ENCODE peak calls at places on chromosomes 4 and X, in four cellular contexts. One of them, this sample, is unnamed. For H3K27me3, the result is how much of the 10 kb centered on the place peaks cover.

GRCh38 chrX:45697591-45697990 is 496.9 kb upstream of the DIPK2B start:
- DNase-seq in tibial nerve: no peak
- DNase-seq in CD4-positive, alpha-beta T cell: no peak
- DNase-seq in cardiac muscle cell: peak
- DNase-seq in this sample: no peak

GRCh38 chrX:12966151-12966550 is 8.8 kb upstream of the TMSB4X start:
- DNase-seq in tibial nerve: no peak
- DNase-seq in CD4-positive, alpha-beta T cell: no peak
- DNase-seq in cardiac muscle cell: no peak
- DNase-seq in this sample: no peak

GRCh38 chrX:100407147-100407783 is 2.8 kb downstream of the PCDH19 start:
- DNase-seq in tibial nerve: no peak
- DNase-seq in CD4-positive, alpha-beta T cell: no peak
- DNase-seq in cardiac muscle cell: no peak
- DNase-seq in this sample: no peak

GRCh38 chrX:118823263-118824172 is at the start of gene ZCCHC12:
- DNase-seq in tibial nerve: no peak
- DNase-seq in CD4-positive, alpha-beta T cell: peak
- DNase-seq in cardiac muscle cell: peak
- DNase-seq in this sample: no peak

GRCh38 chr4:40448875-40449274 is 113.7 kb downstream of the CHRNA9 start:
- DNase-seq in tibial nerve: no peak
- DNase-seq in CD4-positive, alpha-beta T cell: no peak
- DNase-seq in cardiac muscle cell: no peak
- DNase-seq in this sample: no peak

GRCh38 chrX:68942141-68942540 is 113.3 kb downstream of the EFNB1 start:
- DNase-seq in tibial nerve: no peak
- DNase-seq in CD4-positive, alpha-beta T cell: no peak
- DNase-seq in cardiac muscle cell: no peak
- DNase-seq in this sample: no peak

GRCh38 chr4:16995451-16995850 is 97.0 kb upstream of the LDB2 start:
- DNase-seq in tibial nerve: no peak
- DNase-seq in CD4-positive, alpha-beta T cell: no peak
- DNase-seq in cardiac muscle cell: peak
- DNase-seq in this sample: no peak

GRCh38 chrX:123603516-123603915 is 129.3 kb downstream of the THOC2 start:
- DNase-seq in tibial nerve: no peak
- DNase-seq in CD4-positive, alpha-beta T cell: no peak
- DNase-seq in cardiac muscle cell: no peak
- DNase-seq in this sample: no peak

GRCh38 chr4:128480945-128481344 is 193.3 kb upstream of the PGRMC2 start:
- DNase-seq in tibial nerve: no peak
- DNase-seq in CD4-positive, alpha-beta T cell: no peak
- DNase-seq in cardiac muscle cell: no peak
- DNase-seq in this sample: no peak

GRCh38 chr4:173370130-173370476 is 651 bp upstream of the SAP30 start:
- DNase-seq in tibial nerve: peak
- DNase-seq in CD4-positive, alpha-beta T cell: peak
- DNase-seq in cardiac muscle cell: no peak
- DNase-seq in this sample: no peak

GRCh38 chrX:109940411-109940810 is 62.5 kb upstream of the TMEM164 start:
- DNase-seq in tibial nerve: no peak
- DNase-seq in CD4-positive, alpha-beta T cell: no peak
- DNase-seq in cardiac muscle cell: no peak
- DNase-seq in this sample: no peak

GRCh38 chr4:1459081-1459480 is 52.8 kb upstream of the NKX1-1 start:
- DNase-seq in tibial nerve: no peak
- DNase-seq in CD4-positive, alpha-beta T cell: no peak
- DNase-seq in cardiac muscle cell: no peak
- DNase-seq in this sample: no peak

GRCh38 chrX:9282325-9282724 is 182.5 kb upstream of the TBL1X start:
- DNase-seq in tibial nerve: peak
- DNase-seq in CD4-positive, alpha-beta T cell: no peak
- DNase-seq in cardiac muscle cell: peak
- DNase-seq in this sample: no peak

DNA sequence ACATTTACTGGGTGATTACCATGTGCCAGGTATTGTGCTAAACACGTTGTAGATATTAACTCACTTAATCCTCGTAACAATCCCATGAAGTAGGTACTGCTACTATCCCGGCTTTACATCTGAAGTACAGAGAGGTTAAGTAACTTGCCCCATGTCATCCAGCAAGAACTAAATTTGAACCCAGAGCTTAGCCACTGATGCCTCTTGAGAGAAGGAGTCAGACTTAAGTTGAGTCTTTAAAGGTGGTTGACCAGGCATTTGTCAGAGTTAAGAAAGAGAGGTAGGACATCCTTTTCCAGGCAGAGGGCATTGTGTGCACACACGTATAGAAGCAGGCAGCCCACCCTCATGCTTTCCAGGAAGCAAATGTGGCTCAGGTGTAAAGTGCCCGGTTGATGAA is 431 bp upstream of the CD38 start:
- DNase-seq in tibial nerve: no peak
- DNase-seq in CD4-positive, alpha-beta T cell: no peak
- DNase-seq in cardiac muscle cell: no peak
- DNase-seq in this sample: no peak
- H3K27me3 ChIP-seq in tibial nerve: under half
- H3K27me3 ChIP-seq in CD4-positive, alpha-beta T cell: under half
- H3K27me3 ChIP-seq in cardiac muscle cell: half or more
- H3K27me3 ChIP-seq in this sample: under half

DNA sequence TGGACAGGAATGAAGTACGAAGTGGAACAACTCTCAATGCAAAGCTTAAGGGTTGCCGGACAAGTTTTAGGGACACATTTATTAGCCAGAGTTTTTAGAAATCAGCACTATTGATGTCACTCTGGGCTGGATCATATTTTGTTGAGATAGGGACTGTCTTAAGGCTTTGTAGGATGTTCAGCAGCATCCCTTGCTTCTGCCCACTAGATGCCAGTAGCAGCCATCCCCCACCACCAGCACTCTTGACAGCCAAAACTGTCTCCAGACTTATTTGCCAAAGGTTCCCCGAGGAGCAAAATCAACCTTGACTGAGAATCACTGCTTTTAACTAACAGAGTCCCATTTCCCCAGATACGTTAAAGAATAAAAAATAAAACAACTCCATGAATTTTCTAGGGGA is 1497.3 kb downstream of the STIM2 start:
- DNase-seq in tibial nerve: no peak
- DNase-seq in CD4-positive, alpha-beta T cell: no peak
- DNase-seq in cardiac muscle cell: peak
- DNase-seq in this sample: no peak
- TF ChIP-seq CTCF in tibial nerve: no peak
- TF ChIP-seq CTCF in CD4-positive, alpha-beta T cell: no peak
- TF ChIP-seq CTCF in cardiac muscle cell: peak
- TF ChIP-seq CTCF in this sample: peak

DNA sequence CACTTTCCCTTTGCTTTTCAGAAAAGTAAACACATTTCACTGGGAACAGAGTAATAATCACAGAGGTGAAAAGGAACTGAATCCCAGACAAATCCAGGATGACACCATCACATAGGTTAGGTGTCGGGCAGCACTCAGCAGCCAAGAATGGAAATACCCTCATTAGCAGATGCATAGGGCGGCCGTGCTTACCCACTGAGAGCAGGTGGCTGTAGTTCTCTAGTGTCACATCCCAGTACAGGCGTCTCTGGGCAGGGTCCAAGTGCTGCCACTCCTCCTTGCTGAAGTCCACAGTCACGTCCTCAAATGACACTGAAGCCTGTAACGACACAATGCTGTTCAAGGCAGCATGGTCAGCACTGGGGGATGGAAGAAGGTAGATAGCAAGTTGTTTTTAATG is 26.9 kb downstream of the ZNF41 start:
- DNase-seq in tibial nerve: no peak
- DNase-seq in CD4-positive, alpha-beta T cell: no peak
- DNase-seq in cardiac muscle cell: no peak
- DNase-seq in this sample: no peak
- H3K27me3 ChIP-seq in tibial nerve: under half
- H3K27me3 ChIP-seq in CD4-positive, alpha-beta T cell: under half
- H3K27me3 ChIP-seq in cardiac muscle cell: under half
- H3K27me3 ChIP-seq in this sample: under half

GRCh38 chrX:50707955-50708694 is 105.9 kb downstream of the SHROOM4 start:
- DNase-seq in tibial nerve: no peak
- DNase-seq in CD4-positive, alpha-beta T cell: no peak
- DNase-seq in cardiac muscle cell: no peak
- DNase-seq in this sample: no peak
- TF ChIP-seq CTCF in tibial nerve: no peak
- TF ChIP-seq CTCF in CD4-positive, alpha-beta T cell: no peak
- TF ChIP-seq CTCF in cardiac muscle cell: no peak
- TF ChIP-seq CTCF in this sample: no peak

GRCh38 chr4:174534461-174534860 is 12.2 kb upstream of the HPGD start:
- DNase-seq in tibial nerve: no peak
- DNase-seq in CD4-positive, alpha-beta T cell: no peak
- DNase-seq in cardiac muscle cell: no peak
- DNase-seq in this sample: no peak

GRCh38 chr4:174526731-174527130 is 4.4 kb upstream of the HPGD start:
- DNase-seq in tibial nerve: no peak
- DNase-seq in CD4-positive, alpha-beta T cell: no peak
- DNase-seq in cardiac muscle cell: no peak
- DNase-seq in this sample: no peak

GRCh38 chr4:174532479-174532878 is 10.2 kb upstream of the HPGD start:
- DNase-seq in tibial nerve: no peak
- DNase-seq in CD4-positive, alpha-beta T cell: no peak
- DNase-seq in cardiac muscle cell: no peak
- DNase-seq in this sample: no peak

GRCh38 chr4:174528226-174528625 is 5.9 kb upstream of the HPGD start:
- DNase-seq in tibial nerve: no peak
- DNase-seq in CD4-positive, alpha-beta T cell: no peak
- DNase-seq in cardiac muscle cell: no peak
- DNase-seq in this sample: no peak

DNA sequence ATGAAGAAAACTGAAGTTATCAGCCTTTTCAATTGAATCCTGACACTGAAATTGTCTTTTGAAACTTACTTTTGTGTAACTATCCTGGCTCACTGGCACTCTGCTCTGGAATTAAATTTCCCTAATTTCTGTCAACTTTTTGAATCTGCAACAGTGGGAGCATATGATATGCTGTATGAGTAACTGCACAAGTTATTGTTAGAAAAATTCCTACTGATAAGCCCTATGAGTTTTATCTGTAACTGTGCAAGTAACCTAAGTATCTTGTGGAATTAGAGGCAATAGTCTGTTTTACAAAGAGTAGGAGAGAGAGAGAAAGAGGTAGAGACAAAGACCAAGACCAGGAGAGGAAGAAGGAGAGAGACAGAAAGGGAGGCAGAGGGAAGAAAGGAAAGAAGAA is 9.2 kb upstream of the HPGD start:
- DNase-seq in tibial nerve: no peak
- DNase-seq in CD4-positive, alpha-beta T cell: no peak
- DNase-seq in cardiac muscle cell: peak
- DNase-seq in this sample: no peak
- H3K27me3 ChIP-seq in tibial nerve: under half
- H3K27me3 ChIP-seq in CD4-positive, alpha-beta T cell: under half
- H3K27me3 ChIP-seq in cardiac muscle cell: under half
- H3K27me3 ChIP-seq in this sample: under half

DNA sequence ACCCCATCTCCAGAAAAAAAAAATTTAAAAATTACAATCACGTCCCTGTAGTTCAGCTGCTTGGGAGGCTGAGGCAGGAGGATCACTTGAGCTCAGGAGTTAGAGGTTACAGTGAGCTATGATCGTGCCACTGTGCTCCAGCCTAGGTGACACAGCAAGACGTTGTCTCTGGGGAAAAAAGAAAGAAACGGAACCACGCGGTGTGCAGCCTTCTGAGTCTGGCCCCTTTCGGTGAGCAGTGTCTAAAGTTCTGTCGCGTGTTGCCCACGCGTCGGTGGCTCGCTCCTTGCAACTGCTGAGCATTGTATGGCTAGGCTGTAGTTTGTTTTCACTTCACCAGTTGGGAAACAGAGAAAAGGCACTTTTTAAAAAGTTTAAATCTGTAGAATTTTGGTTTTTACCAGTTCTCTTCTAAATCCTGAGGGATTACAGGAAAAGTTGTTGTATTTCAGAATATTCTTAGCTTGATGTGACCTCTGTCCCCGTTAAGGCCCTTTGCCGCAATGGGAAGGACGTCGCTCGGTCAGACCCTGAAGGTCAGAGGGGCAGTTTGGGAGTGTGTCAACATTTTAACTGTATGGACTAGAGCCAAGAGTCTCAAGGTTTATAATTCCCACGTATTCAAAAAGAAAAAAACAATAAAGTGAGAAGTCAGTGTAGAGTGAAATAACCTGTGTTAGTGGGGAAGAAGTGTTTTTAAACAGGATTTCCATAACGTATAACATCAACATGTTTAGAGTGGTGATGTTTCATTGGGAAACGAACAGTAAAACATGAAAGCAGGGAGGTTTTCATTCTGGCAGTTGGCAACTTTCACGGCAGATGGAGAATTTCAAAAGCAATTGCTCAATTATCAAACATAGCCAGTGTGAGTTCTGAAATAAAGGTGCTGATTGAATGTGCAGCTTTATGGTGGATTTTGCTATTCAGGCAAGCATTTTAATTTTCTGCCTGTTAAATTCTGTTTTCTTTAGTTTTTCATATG is 45.8 kb upstream of the MSANTD1 start:
- DNase-seq in tibial nerve: no peak
- DNase-seq in CD4-positive, alpha-beta T cell: peak
- DNase-seq in cardiac muscle cell: peak
- DNase-seq in this sample: no peak
- TF ChIP-seq CTCF in tibial nerve: no peak
- TF ChIP-seq CTCF in CD4-positive, alpha-beta T cell: no peak
- TF ChIP-seq CTCF in cardiac muscle cell: no peak
- TF ChIP-seq CTCF in this sample: no peak

GRCh38 chrX:129480889-129481288 is 42.4 kb downstream of the SMARCA1 start:
- DNase-seq in tibial nerve: no peak
- DNase-seq in CD4-positive, alpha-beta T cell: no peak
- DNase-seq in cardiac muscle cell: no peak
- DNase-seq in this sample: no peak

DNA sequence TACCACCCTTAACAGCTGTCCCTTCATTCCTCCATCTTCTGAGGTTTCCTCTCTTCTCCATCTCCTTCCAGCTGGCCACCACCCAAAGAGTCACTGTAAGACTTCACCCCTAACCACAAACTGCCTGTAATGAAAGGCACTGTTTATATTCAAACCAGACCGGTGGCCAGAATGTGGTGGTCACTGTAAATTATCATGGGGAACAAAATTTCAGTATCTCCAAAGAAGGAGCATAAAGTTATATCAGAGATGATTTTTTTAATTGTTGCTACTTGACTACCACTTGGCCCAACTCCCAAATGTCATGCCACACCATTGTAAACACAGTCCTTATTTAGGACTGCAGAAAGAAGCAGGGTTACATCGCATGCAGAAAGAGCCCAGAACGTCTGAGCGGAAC is 44.8 kb downstream of the SMARCA1 start:
- DNase-seq in tibial nerve: no peak
- DNase-seq in CD4-positive, alpha-beta T cell: no peak
- DNase-seq in cardiac muscle cell: peak
- DNase-seq in this sample: no peak
- H3K27me3 ChIP-seq in tibial nerve: under half
- H3K27me3 ChIP-seq in CD4-positive, alpha-beta T cell: under half
- H3K27me3 ChIP-seq in cardiac muscle cell: under half
- H3K27me3 ChIP-seq in this sample: under half

GRCh38 chrX:151488677-151489076 is 74.8 kb upstream of the PASD1 start:
- DNase-seq in tibial nerve: no peak
- DNase-seq in CD4-positive, alpha-beta T cell: peak
- DNase-seq in cardiac muscle cell: no peak
- DNase-seq in this sample: no peak
- TF ChIP-seq CTCF in tibial nerve: no peak
- TF ChIP-seq CTCF in CD4-positive, alpha-beta T cell: no peak
- TF ChIP-seq CTCF in cardiac muscle cell: no peak
- TF ChIP-seq CTCF in this sample: peak

This sample was measured in BJ.